ENCODE peak calls at places on chromosomes 5 and 9, in four cellular contexts. V is amniotic stem cell, G is non-pigmented ciliary epithelial cell, Y is EL. D is an unnamed sample.
A peak's percentile ranks its signal among the peaks of the same experiment; 100 is the strongest.

GRCh38 chr5:104785097-104785496 is 1222.5 kb upstream of the NUDT12 start:
- DNase-seq in V (no peak), G (no peak), Y (no peak), D (no peak)

GRCh38 chr5:168611163-168611562 is 32.0 kb upstream of the PANK3 start:
- DNase-seq in V (no peak), G (peak; percentile 11), Y (peak; percentile 34), D (no peak)

GRCh38 chr9:34610434-34611206 is 1.3 kb downstream of the RPP25L start:
- DNase-seq in V (no peak), G (no peak), Y (no peak), D (no peak)

GRCh38 chr9:96720435-96720834 is 57.5 kb downstream of the ZNF510 start:
- DNase-seq in V (no peak), G (no peak), Y (no peak), D (no peak)

GRCh38 chr9:93133641-93134017 is 422 bp downstream of the NINJ1 start:
- DNase-seq in V (peak; percentile 62), G (peak; percentile 66), Y (peak; percentile 87), D (no peak)

GRCh38 chr5:141637266-141637692 is 482 bp downstream of the RELL2 start:
- DNase-seq in V (no peak), G (no peak), Y (peak; percentile 30), D (no peak)

GRCh38 chr5:133240425-133241091 is 188.7 kb downstream of the HSPA4 start:
- DNase-seq in V (peak; percentile 66), G (peak; percentile 98), Y (peak; percentile 97), D (peak; percentile 62)

GRCh38 chr5:169511708-169512107 is 71.9 kb upstream of the SPDL1 start:
- DNase-seq in V (no peak), G (no peak), Y (no peak), D (no peak)

GRCh38 chr9:127407505-127407868 is 10.5 kb downstream of the SLC2A8 start:
- DNase-seq in V (no peak), G (no peak), Y (no peak), D (no peak)

GRCh38 chr9:69946800-69947437 is 96.7 kb upstream of the MAMDC2 start:
- DNase-seq in V (peak; percentile 57), G (peak; percentile 76), Y (peak; percentile 93), D (peak; percentile 56)

GRCh38 chr5:81045389-81045807 is 85.2 kb downstream of the RASGRF2 start:
- DNase-seq in V (no peak), G (no peak), Y (no peak), D (no peak)

GRCh38 chr9:96031366-96031824 is 155.9 kb downstream of the ERCC6L2 start:
- DNase-seq in V (no peak), G (no peak), Y (peak; percentile 40), D (no peak)

GRCh38 chr5:39055760-39056393 is 18.3 kb downstream of the RICTOR start:
- DNase-seq in V (no peak), G (no peak), Y (no peak), D (no peak)

GRCh38 chr5:138585228-138585627 is 10.0 kb upstream of the HSPA9 start:
- DNase-seq in V (no peak), G (no peak), Y (no peak), D (no peak)

GRCh38 chr5:6545770-6546690 is 86.8 kb downstream of the NSUN2 start:
- DNase-seq in V (no peak), G (no peak), Y (no peak), D (no peak)

GRCh38 chr9:35749515-35750255 is 598 bp downstream of the RGP1 start:
- DNase-seq in V (no peak), G (no peak), Y (no peak), D (no peak)

GRCh38 chr9:13143281-13143680 is 136.2 kb downstream of the MPDZ start:
- DNase-seq in V (no peak), G (no peak), Y (no peak), D (no peak)

GRCh38 chr5:175107865-175108264 is 336.1 kb downstream of the DRD1 start:
- DNase-seq in V (no peak), G (no peak), Y (no peak), D (no peak)

GRCh38 chr9:124724415-124725067 is 46.6 kb downstream of the NR6A1 start:
- DNase-seq in V (no peak), G (no peak), Y (no peak), D (no peak)

GRCh38 chr9:69801994-69802393 is 18.6 kb upstream of the CFAP95 start:
- DNase-seq in V (no peak), G (no peak), Y (peak; percentile 10), D (no peak)

GRCh38 chr9:82152181-82152580 is 163.6 kb downstream of the SPATA31D1 start:
- DNase-seq in V (no peak), G (peak; percentile 90), Y (peak; percentile 50), D (no peak)

GRCh38 chr9:135037521-135038250 is 49.8 kb upstream of the OLFM1 start:
- DNase-seq in V (no peak), G (no peak), Y (no peak), D (no peak)

GRCh38 chr5:137629646-137630045 is 106.2 kb downstream of the KLHL3 start:
- DNase-seq in V (no peak), G (no peak), Y (peak; percentile 62), D (no peak)

D was measured in HS-27A.